ENCODE peak calls at places on chromosomes 1 and 21, in six cellular contexts. C is activated T-helper 2 cell treated with anti-CD3 and anti-CD28 coated beads, Interferon-gamma antibody, Interleukin-2, Interleukin-4, amounts not matched to agents 10 μg/mL and 5 μg/mL and 100 μg/mL, durations not matched to agents 14 hours and 24 hours and 36 hours; B is CD8-positive, alpha-beta memory T cell; D is fibroblast of lung; O is lung microvascular endothelial cell; S is NCI-H2081. M is an unnamed sample.

GRCh38 chr1:119822406-119822805 is 11.1 kb upstream of the REG4 start:
- DNase-seq in C (no peak), S (no peak), B (no peak), D (no peak), O (no peak), M (no peak)

GRCh38 chr21:37452222-37452621 is 85.6 kb downstream of the DYRK1A start:
- DNase-seq in B (no peak), D (peak), O (peak), C (no peak), S (peak), M (no peak)

GRCh38 chr1:240312872-240313271 is 221.2 kb downstream of the FMN2 start:
- DNase-seq in S (no peak), D (peak), O (peak), C (no peak), B (no peak), M (no peak)

GRCh38 chr1:113980120-113980519 is 846 bp downstream of the OLFML3 start:
- DNase-seq in O (no peak), C (no peak), D (peak), S (no peak), B (no peak), M (no peak)

GRCh38 chr1:30660241-30660640 is 63.1 kb downstream of the MATN1 start:
- DNase-seq in S (no peak), C (no peak), D (no peak), O (no peak), B (no peak), M (no peak)

GRCh38 chr1:115671176-115672062 is 29.6 kb downstream of the VANGL1 start:
- DNase-seq in C (no peak), S (peak), D (peak), B (no peak), O (no peak), M (no peak)

GRCh38 chr1:244662604-244663003 is 9.7 kb downstream of the DESI2 start:
- DNase-seq in O (no peak), C (no peak), B (no peak), S (no peak), D (no peak), M (no peak)

GRCh38 chr1:184193451-184193850 is 141.9 kb downstream of the TSEN15 start:
- DNase-seq in O (no peak), B (no peak), D (no peak), C (no peak), S (no peak), M (no peak)

GRCh38 chr1:168419746-168420145 is 124.1 kb downstream of the XCL2 start:
- DNase-seq in S (no peak), B (no peak), C (no peak), O (no peak), D (peak), M (no peak)

GRCh38 chr1:53368314-53369033 is 40.6 kb upstream of the LRP8 start:
- DNase-seq in C (no peak), O (no peak), D (no peak), S (peak), B (no peak), M (no peak)

GRCh38 chr1:113403065-113403464 is 12.8 kb downstream of the MAGI3 start:
- DNase-seq in O (no peak), D (no peak), S (no peak), C (no peak), B (no peak), M (no peak)

GRCh38 chr1:110293601-110294104 is 45.5 kb upstream of the RBM15 start:
- DNase-seq in C (no peak), S (no peak), B (no peak), D (no peak), O (no peak), M (peak)

GRCh38 chr1:67211589-67212563 is 45.6 kb downstream of the IL23R start:
- DNase-seq in O (peak), B (peak), D (peak), S (peak), C (peak), M (peak)

GRCh38 chr1:217982711-217983405 is 302.2 kb upstream of the RRP15 start:
- DNase-seq in B (no peak), C (no peak), D (no peak), O (no peak), S (no peak), M (no peak)

GRCh38 chr1:237012789-237013383 is 8.6 kb upstream of the MT1HL1 start:
- DNase-seq in B (no peak), D (peak), C (no peak), O (peak), S (peak), M (no peak)

M was measured in NCI-H2107.